ENCODE peak calls at places on chromosomes 11 and 22, in four cellular contexts. One of them, this sample, is unnamed.

GRCh38 chr11:22674470-22675426 is 8.3 kb downstream of the GAS2 start:
- DNase-seq in neural progenitor cell: no peak
- DNase-seq in heart left ventricle: no peak
- DNase-seq in naive thymus-derived CD4-positive, alpha-beta T cell: no peak
- DNase-seq in this sample: no peak

GRCh38 chr22:37560682-37561208 is 465 bp downstream of the CDC42EP1 start:
- DNase-seq in neural progenitor cell: peak; percentile 59
- DNase-seq in heart left ventricle: peak; percentile 81
- DNase-seq in naive thymus-derived CD4-positive, alpha-beta T cell: no peak
- DNase-seq in this sample: peak; percentile 85

GRCh38 chr11:83971063-83971462 is 684.9 kb upstream of the CCDC90B start:
- DNase-seq in heart left ventricle: no peak
- DNase-seq in neural progenitor cell: no peak
- DNase-seq in naive thymus-derived CD4-positive, alpha-beta T cell: no peak
- DNase-seq in this sample: no peak

GRCh38 chr11:75441804-75442132 is 8.8 kb upstream of the KLHL35 start:
- DNase-seq in naive thymus-derived CD4-positive, alpha-beta T cell: no peak
- DNase-seq in heart left ventricle: peak; percentile 57
- DNase-seq in neural progenitor cell: no peak
- DNase-seq in this sample: no peak

GRCh38 chr11:119919656-119920055 is 190.7 kb upstream of the NECTIN1 start:
- DNase-seq in heart left ventricle: no peak
- DNase-seq in naive thymus-derived CD4-positive, alpha-beta T cell: no peak
- DNase-seq in neural progenitor cell: no peak
- DNase-seq in this sample: no peak

GRCh38 chr22:45804986-45805325 is 133.3 kb downstream of the ATXN10 start:
- DNase-seq in naive thymus-derived CD4-positive, alpha-beta T cell: no peak
- DNase-seq in heart left ventricle: no peak
- DNase-seq in neural progenitor cell: no peak
- DNase-seq in this sample: no peak

GRCh38 chr11:68503792-68504191 is 43.2 kb downstream of the PPP6R3 start:
- DNase-seq in heart left ventricle: no peak
- DNase-seq in neural progenitor cell: no peak
- DNase-seq in naive thymus-derived CD4-positive, alpha-beta T cell: no peak
- DNase-seq in this sample: no peak

GRCh38 chr11:221539-221938 is 14.0 kb downstream of the RIC8A start:
- DNase-seq in neural progenitor cell: no peak
- DNase-seq in heart left ventricle: no peak
- DNase-seq in naive thymus-derived CD4-positive, alpha-beta T cell: no peak
- DNase-seq in this sample: no peak

GRCh38 chr22:38953577-38954413 is 3.6 kb upstream of the APOBEC3A start:
- DNase-seq in heart left ventricle: no peak
- DNase-seq in naive thymus-derived CD4-positive, alpha-beta T cell: no peak
- DNase-seq in neural progenitor cell: no peak
- DNase-seq in this sample: no peak

GRCh38 chr11:14905104-14906033 is 13.3 kb upstream of the CYP2R1 start:
- DNase-seq in neural progenitor cell: peak; percentile 67
- DNase-seq in naive thymus-derived CD4-positive, alpha-beta T cell: peak; percentile 78
- DNase-seq in heart left ventricle: peak; percentile 69
- DNase-seq in this sample: peak; percentile 63

GRCh38 chr11:58567889-58568512 is 7.7 kb downstream of the LPXN start:
- DNase-seq in naive thymus-derived CD4-positive, alpha-beta T cell: peak; percentile 72
- DNase-seq in neural progenitor cell: peak; percentile 71
- DNase-seq in heart left ventricle: no peak
- DNase-seq in this sample: peak; percentile 75

GRCh38 chr22:40019100-40019499 is 24.3 kb downstream of the FAM83F start:
- DNase-seq in neural progenitor cell: no peak
- DNase-seq in naive thymus-derived CD4-positive, alpha-beta T cell: no peak
- DNase-seq in heart left ventricle: no peak
- DNase-seq in this sample: no peak

GRCh38 chr11:122656631-122657101 is 1.1 kb downstream of the UBASH3B start:
- DNase-seq in heart left ventricle: peak; percentile 44
- DNase-seq in naive thymus-derived CD4-positive, alpha-beta T cell: peak; percentile 47
- DNase-seq in neural progenitor cell: peak; percentile 70
- DNase-seq in this sample: peak; percentile 24

GRCh38 chr11:23398052-23398451 is 537.8 kb upstream of the CCDC179 start:
- DNase-seq in naive thymus-derived CD4-positive, alpha-beta T cell: no peak
- DNase-seq in neural progenitor cell: no peak
- DNase-seq in heart left ventricle: no peak
- DNase-seq in this sample: no peak

GRCh38 chr22:49550766-49551362 is 276.8 kb downstream of the BRD1 start:
- DNase-seq in naive thymus-derived CD4-positive, alpha-beta T cell: no peak
- DNase-seq in neural progenitor cell: no peak
- DNase-seq in heart left ventricle: no peak
- DNase-seq in this sample: no peak

GRCh38 chr11:124917115-124917637 is 1.9 kb upstream of the HEPN1 start:
- DNase-seq in neural progenitor cell: no peak
- DNase-seq in naive thymus-derived CD4-positive, alpha-beta T cell: no peak
- DNase-seq in heart left ventricle: no peak
- DNase-seq in this sample: no peak

GRCh38 chr11:8566613-8567210 is 27.3 kb downstream of the STK33 start:
- DNase-seq in neural progenitor cell: peak; percentile 54
- DNase-seq in naive thymus-derived CD4-positive, alpha-beta T cell: peak; percentile 7
- DNase-seq in heart left ventricle: no peak
- DNase-seq in this sample: peak; percentile 62

GRCh38 chr11:115054541-115055538 is 376.5 kb downstream of the NXPE2 start:
- DNase-seq in neural progenitor cell: no peak
- DNase-seq in heart left ventricle: peak; percentile 75
- DNase-seq in naive thymus-derived CD4-positive, alpha-beta T cell: no peak
- DNase-seq in this sample: no peak

GRCh38 chr11:125036933-125037332 is 26.2 kb upstream of the SLC37A2 start:
- DNase-seq in neural progenitor cell: no peak
- DNase-seq in heart left ventricle: no peak
- DNase-seq in naive thymus-derived CD4-positive, alpha-beta T cell: no peak
- DNase-seq in this sample: no peak

GRCh38 chr11:104164028-104164520 is at the start of gene PDGFD:
- DNase-seq in heart left ventricle: peak; percentile 72
- DNase-seq in naive thymus-derived CD4-positive, alpha-beta T cell: no peak
- DNase-seq in neural progenitor cell: peak; percentile 93
- DNase-seq in this sample: peak; percentile 91

GRCh38 chr11:61082161-61082870 is 20.0 kb upstream of the CD5 start:
- DNase-seq in heart left ventricle: no peak
- DNase-seq in neural progenitor cell: no peak
- DNase-seq in naive thymus-derived CD4-positive, alpha-beta T cell: no peak
- DNase-seq in this sample: no peak

GRCh38 chr11:96464695-96465307 is 75.0 kb downstream of the JRKL start:
- DNase-seq in heart left ventricle: no peak
- DNase-seq in naive thymus-derived CD4-positive, alpha-beta T cell: peak; percentile 12
- DNase-seq in neural progenitor cell: peak; percentile 87
- DNase-seq in this sample: peak; percentile 87

GRCh38 chr11:92550411-92550810 is 325.8 kb downstream of the FAT3 start:
- DNase-seq in neural progenitor cell: peak; percentile 65
- DNase-seq in heart left ventricle: no peak
- DNase-seq in naive thymus-derived CD4-positive, alpha-beta T cell: no peak
- DNase-seq in this sample: no peak

GRCh38 chr11:123195182-123196059 is at the start of gene CLMP:
- DNase-seq in neural progenitor cell: peak; percentile 71
- DNase-seq in naive thymus-derived CD4-positive, alpha-beta T cell: no peak
- DNase-seq in heart left ventricle: peak; percentile 53
- DNase-seq in this sample: peak; percentile 86

GRCh38 chr11:75574698-75575265 is 12.7 kb downstream of the SERPINH1 start:
- DNase-seq in neural progenitor cell: no peak
- DNase-seq in heart left ventricle: no peak
- DNase-seq in naive thymus-derived CD4-positive, alpha-beta T cell: no peak
- DNase-seq in this sample: no peak

GRCh38 chr11:61075891-61076290 is 26.4 kb upstream of the CD5 start:
- DNase-seq in neural progenitor cell: peak; percentile 67
- DNase-seq in naive thymus-derived CD4-positive, alpha-beta T cell: no peak
- DNase-seq in heart left ventricle: no peak
- DNase-seq in this sample: peak; percentile 77

GRCh38 chr11:118938491-118939411 is 13.0 kb upstream of the BCL9L start:
- DNase-seq in heart left ventricle: no peak
- DNase-seq in neural progenitor cell: no peak
- DNase-seq in naive thymus-derived CD4-positive, alpha-beta T cell: no peak
- DNase-seq in this sample: peak; percentile 61

GRCh38 chr11:60960405-60960804 is 8.4 kb upstream of the SLC15A3 start:
- DNase-seq in neural progenitor cell: no peak
- DNase-seq in naive thymus-derived CD4-positive, alpha-beta T cell: no peak
- DNase-seq in heart left ventricle: no peak
- DNase-seq in this sample: no peak

GRCh38 chr22:46001426-46002106 is 24.6 kb upstream of the WNT7B start:
- DNase-seq in naive thymus-derived CD4-positive, alpha-beta T cell: peak; percentile 5
- DNase-seq in heart left ventricle: peak; percentile 46
- DNase-seq in neural progenitor cell: no peak
- DNase-seq in this sample: no peak

GRCh38 chr22:39314251-39314971 is 5.0 kb downstream of the RPL3 start:
- DNase-seq in naive thymus-derived CD4-positive, alpha-beta T cell: no peak
- DNase-seq in heart left ventricle: peak; percentile 19
- DNase-seq in neural progenitor cell: no peak
- DNase-seq in this sample: no peak

GRCh38 chr11:67410369-67410831 is 5.1 kb upstream of the CARNS1 start:
- DNase-seq in heart left ventricle: no peak
- DNase-seq in naive thymus-derived CD4-positive, alpha-beta T cell: no peak
- DNase-seq in neural progenitor cell: no peak
- DNase-seq in this sample: no peak

GRCh38 chr11:67411785-67412152 is 3.7 kb upstream of the CARNS1 start:
- DNase-seq in naive thymus-derived CD4-positive, alpha-beta T cell: no peak
- DNase-seq in neural progenitor cell: no peak
- DNase-seq in heart left ventricle: no peak
- DNase-seq in this sample: no peak

GRCh38 chr11:67410984-67411784 is 4.3 kb upstream of the CARNS1 start:
- DNase-seq in neural progenitor cell: peak; percentile 54
- DNase-seq in heart left ventricle: no peak
- DNase-seq in naive thymus-derived CD4-positive, alpha-beta T cell: no peak
- DNase-seq in this sample: no peak

GRCh38 chr11:67413266-67413797 is 2.1 kb upstream of the CARNS1 start:
- DNase-seq in heart left ventricle: no peak
- DNase-seq in neural progenitor cell: no peak
- DNase-seq in naive thymus-derived CD4-positive, alpha-beta T cell: no peak
- DNase-seq in this sample: no peak

GRCh38 chr11:67412495-67413179 is 2.8 kb upstream of the CARNS1 start:
- DNase-seq in neural progenitor cell: no peak
- DNase-seq in naive thymus-derived CD4-positive, alpha-beta T cell: no peak
- DNase-seq in heart left ventricle: no peak
- DNase-seq in this sample: no peak
- H3K27ac ChIP-seq in neural progenitor cell: no peak overlapping the region
- H3K27ac ChIP-seq in naive thymus-derived CD4-positive, alpha-beta T cell: peak overlapping the region; percentile 35
- H3K27ac ChIP-seq in heart left ventricle: no peak overlapping the region
- H3K27ac ChIP-seq in this sample: no peak overlapping the region

GRCh38 chr11:2397005-2397404 is 3.5 kb upstream of the TSSC4 start:
- DNase-seq in neural progenitor cell: no peak
- DNase-seq in heart left ventricle: no peak
- DNase-seq in naive thymus-derived CD4-positive, alpha-beta T cell: no peak
- DNase-seq in this sample: no peak

GRCh38 chr11:2399488-2400068 is 972 bp upstream of the TSSC4 start:
- DNase-seq in naive thymus-derived CD4-positive, alpha-beta T cell: no peak
- DNase-seq in neural progenitor cell: peak; percentile 57
- DNase-seq in heart left ventricle: no peak
- DNase-seq in this sample: no peak

GRCh38 chr11:2400069-2400760 is at the start of gene TSSC4:
- DNase-seq in neural progenitor cell: peak; percentile 100
- DNase-seq in heart left ventricle: peak; percentile 100
- DNase-seq in naive thymus-derived CD4-positive, alpha-beta T cell: peak; percentile 100
- DNase-seq in this sample: peak; percentile 100

GRCh38 chr11:2400761-2401435 is 348 bp downstream of the TSSC4 start:
- DNase-seq in heart left ventricle: no peak
- DNase-seq in naive thymus-derived CD4-positive, alpha-beta T cell: no peak
- DNase-seq in neural progenitor cell: peak; percentile 29
- DNase-seq in this sample: no peak

GRCh38 chr11:2398664-2399355 is 1.7 kb upstream of the TSSC4 start:
- DNase-seq in neural progenitor cell: no peak
- DNase-seq in naive thymus-derived CD4-positive, alpha-beta T cell: no peak
- DNase-seq in heart left ventricle: no peak
- DNase-seq in this sample: no peak
- H3K4me1 ChIP-seq in neural progenitor cell: peaks cover 5% of the 10 kb centered on the region
- H3K4me1 ChIP-seq in naive thymus-derived CD4-positive, alpha-beta T cell: peaks cover 22% of the 10 kb centered on the region
- H3K4me1 ChIP-seq in heart left ventricle: peaks cover 23% of the 10 kb centered on the region
- H3K4me1 ChIP-seq in this sample: peaks cover 13% of the 10 kb centered on the region

DNA sequence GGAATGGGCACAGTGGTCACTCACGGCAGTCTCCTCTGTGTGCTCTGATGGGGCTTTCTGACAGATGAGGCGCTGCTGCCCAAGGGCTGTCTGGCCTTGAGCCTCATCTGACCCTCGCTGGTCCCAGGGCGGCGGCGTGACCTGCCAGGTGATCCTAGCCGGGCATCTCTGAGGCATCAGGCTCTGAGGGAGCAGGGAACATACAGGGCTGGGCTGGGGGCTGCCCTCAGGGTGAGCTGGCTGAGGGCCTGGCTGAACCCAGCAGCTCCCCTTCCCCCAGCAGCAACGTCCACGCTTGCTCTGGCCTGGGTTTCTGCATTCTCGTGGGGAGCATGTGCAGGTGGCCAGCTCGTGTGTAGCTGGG is 47.6 kb downstream of the MOB2 start:
- DNase-seq in naive thymus-derived CD4-positive, alpha-beta T cell: no peak
- DNase-seq in heart left ventricle: no peak
- DNase-seq in neural progenitor cell: no peak
- DNase-seq in this sample: no peak
- H3K27me3 ChIP-seq in naive thymus-derived CD4-positive, alpha-beta T cell: no peaks in the 10 kb centered on the region
- H3K27me3 ChIP-seq in heart left ventricle: no peaks in the 10 kb centered on the region
- H3K27me3 ChIP-seq in neural progenitor cell: no peaks in the 10 kb centered on the region
- H3K27me3 ChIP-seq in this sample: no peaks in the 10 kb centered on the region

DNA sequence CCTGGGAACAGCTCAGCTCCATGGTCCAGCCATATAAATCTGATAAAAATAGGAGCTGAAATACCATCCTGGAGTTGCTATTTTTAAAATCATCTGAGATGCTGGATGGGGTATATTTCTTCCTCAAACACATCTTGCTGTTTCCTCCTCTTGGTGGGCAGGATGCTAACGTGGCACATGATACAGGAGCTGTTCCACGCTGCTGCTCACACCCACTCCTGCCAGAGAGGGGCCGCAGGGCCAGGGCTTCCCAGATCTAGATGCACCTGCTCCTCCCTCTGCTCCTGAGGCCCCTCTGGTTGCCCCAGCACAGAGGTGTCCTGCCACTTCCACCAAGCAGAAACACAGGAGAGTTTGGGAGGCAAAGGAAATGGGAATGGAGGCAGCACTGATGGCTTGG is 3.3 kb upstream of the ST3GAL4 start:
- DNase-seq in heart left ventricle: no peak
- DNase-seq in neural progenitor cell: no peak
- DNase-seq in naive thymus-derived CD4-positive, alpha-beta T cell: no peak
- DNase-seq in this sample: no peak
- H3K27ac ChIP-seq in heart left ventricle: peak overlapping the region; percentile 18
- H3K27ac ChIP-seq in neural progenitor cell: no peak overlapping the region
- H3K27ac ChIP-seq in naive thymus-derived CD4-positive, alpha-beta T cell: no peak overlapping the region
- H3K27ac ChIP-seq in this sample: no peak overlapping the region

DNA sequence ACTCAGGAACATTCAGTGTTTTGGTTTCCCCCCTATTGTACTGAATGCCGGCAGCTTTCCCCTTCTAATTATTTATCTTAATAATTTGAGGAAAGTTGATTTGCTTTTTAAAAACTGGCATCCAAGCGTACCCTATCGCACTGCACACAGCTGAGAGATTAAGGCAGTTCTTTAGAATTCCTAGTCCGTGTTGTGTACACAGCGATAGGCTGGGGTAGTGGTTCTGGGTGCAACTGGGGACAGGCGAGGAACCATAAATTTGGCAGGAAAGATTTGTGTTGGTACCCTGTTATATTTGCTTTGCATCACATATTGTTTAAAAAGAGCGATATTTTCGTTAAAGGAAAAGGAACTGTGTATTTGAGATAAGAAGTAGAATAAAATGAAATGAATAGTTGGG is 39.2 kb downstream of the PTPRJ start:
- DNase-seq in naive thymus-derived CD4-positive, alpha-beta T cell: no peak
- DNase-seq in heart left ventricle: no peak
- DNase-seq in neural progenitor cell: no peak
- DNase-seq in this sample: no peak
- H3K4me1 ChIP-seq in naive thymus-derived CD4-positive, alpha-beta T cell: peaks cover 43% of the 10 kb centered on the region
- H3K4me1 ChIP-seq in heart left ventricle: peaks cover 3% of the 10 kb centered on the region
- H3K4me1 ChIP-seq in neural progenitor cell: peaks cover 60% of the 10 kb centered on the region
- H3K4me1 ChIP-seq in this sample: peaks cover 27% of the 10 kb centered on the region